ENCODE peak calls at places on chromosomes 6 and 20, in eight cellular contexts. O, W, M, H, S, Y, K and V are unnamed samples.

GRCh38 chr6:4645713-4646356 is 130.4 kb upstream of the CDYL start:
- DNase-seq in O (no peak), W (no peak), M (no peak), H (no peak), S (no peak), Y (no peak), K (no peak), V (no peak)

GRCh38 chr6:124679392-124679791 is 282.8 kb upstream of the RNF217 start:
- DNase-seq in O (no peak), W (no peak), M (peak), H (no peak), S (peak), Y (no peak), K (no peak), V (peak)

GRCh38 chr20:31679357-31680285 is 41.9 kb downstream of the COX4I2 start:
- DNase-seq in O (no peak), W (no peak), M (no peak), H (no peak), S (no peak), Y (no peak), K (no peak), V (no peak)

GRCh38 chr6:52507557-52508260 is 69.2 kb downstream of the TRAM2 start:
- DNase-seq in O (no peak), W (peak), M (no peak), H (no peak), S (peak), Y (peak), K (no peak), V (peak)

GRCh38 chr6:159170333-159170672 is 1.1 kb downstream of the FNDC1 start:
- DNase-seq in O (no peak), W (no peak), M (no peak), H (no peak), S (no peak), Y (no peak), K (no peak), V (no peak)

GRCh38 chr6:68978411-68978810 is 343.3 kb downstream of the ADGRB3 start:
- DNase-seq in O (no peak), W (no peak), M (no peak), H (no peak), S (no peak), Y (no peak), K (no peak), V (peak)

GRCh38 chr20:6231551-6231950 is 108.7 kb upstream of the FERMT1 start:
- DNase-seq in O (no peak), W (no peak), M (peak), H (no peak), S (peak), Y (no peak), K (no peak), V (peak)

GRCh38 chr6:20159781-20160540 is 52.3 kb downstream of the MBOAT1 start:
- DNase-seq in O (peak), W (no peak), M (no peak), H (no peak), S (no peak), Y (no peak), K (no peak), V (no peak)

GRCh38 chr6:41306187-41306854 is 19.8 kb upstream of the TREM1 start:
- DNase-seq in O (peak), W (no peak), M (peak), H (peak), S (peak), Y (peak), K (no peak), V (peak)